ENCODE peak calls at places on chromosomes 12 and 14, in eight cellular contexts. H is lower lobe of right lung, Z is Peyer's patch, J is DND-41, G is neuronal stem cell, T is heart right ventricle, O is heart left ventricle, Y is fibroblast of lung. I is an unnamed sample. For H3K4me1 and H3K9me3, the result is how much of the 10 kb centered on the place peaks cover.

GRCh38 chr12:94195483-94195882 is 47.1 kb downstream of the PLXNC1 start:
- DNase-seq in J (no peak), T (no peak), H (no peak), O (no peak), Z (no peak), Y (no peak), G (no peak), I (no peak)

GRCh38 chr12:39620664-39621658 is 1.4 kb upstream of the ABCD2 start:
- DNase-seq in H (no peak), O (no peak), G (no peak), T (no peak), Y (peak), Z (peak), J (no peak), I (no peak)

GRCh38 chr12:103799504-103800251 is 41.4 kb downstream of the NT5DC3 start:
- DNase-seq in O (no peak), T (no peak), Y (peak), J (no peak), G (no peak), H (no peak), Z (no peak), I (no peak)

GRCh38 chr12:108633534-108634224 is at the start of gene SELPLG:
- DNase-seq in J (peak), T (peak), Z (peak), Y (no peak), G (no peak), H (peak), O (peak), I (peak)

GRCh38 chr14:67191768-67192290 is 2.6 kb downstream of the GARIN2 start:
- DNase-seq in O (no peak), H (no peak), Y (peak), T (no peak), G (no peak), Z (no peak), J (no peak), I (no peak)

GRCh38 chr12:49334681-49335080 is 2.3 kb downstream of the C1QL4 start:
- DNase-seq in O (no peak), T (no peak), Z (no peak), J (no peak), G (no peak), H (no peak), Y (no peak), I (no peak)

GRCh38 chr12:59972941-59973340 is 377.1 kb downstream of the SLC16A7 start:
- DNase-seq in H (no peak), G (no peak), O (no peak), T (no peak), Y (peak), J (no peak), Z (no peak), I (no peak)

GRCh38 chr14:101101456-101102056 is 198.0 kb upstream of the RTL1 start:
- DNase-seq in Z (peak), T (no peak), Y (peak), O (no peak), G (no peak), H (no peak), J (no peak), I (no peak)

GRCh38 chr14:80074905-80075304 is 136.4 kb downstream of the DIO2 start:
- DNase-seq in O (no peak), J (no peak), T (no peak), H (no peak), Y (no peak), G (no peak), Z (no peak), I (no peak)

GRCh38 chr12:13195244-13195643 is 1.3 kb upstream of the EMP1 start:
- DNase-seq in G (no peak), H (no peak), Y (peak), O (no peak), J (no peak), T (no peak), Z (no peak), I (no peak)

GRCh38 chr14:32350020-32350419 is 20.9 kb downstream of the AKAP6 start:
- DNase-seq in O (no peak), H (no peak), Z (no peak), T (no peak), G (no peak), Y (no peak), J (no peak), I (no peak)

GRCh38 chr14:77290705-77291104 is 19.7 kb upstream of the NGB start:
- DNase-seq in Z (no peak), T (no peak), O (no peak), H (no peak), G (no peak), Y (peak), J (no peak), I (no peak)

GRCh38 chr12:109173443-109174240 is 57.3 kb downstream of the ACACB start:
- DNase-seq in G (no peak), J (no peak), Z (no peak), O (no peak), H (no peak), T (no peak), Y (no peak), I (no peak)

GRCh38 chr12:23952071-23952470 is 2.6 kb upstream of the SOX5 start:
- DNase-seq in Y (no peak), H (no peak), O (no peak), J (no peak), G (no peak), Z (no peak), T (no peak), I (no peak)

GRCh38 chr14:70292716-70293115 is 66.8 kb downstream of the COX16 start:
- DNase-seq in J (no peak), G (no peak), O (no peak), Z (no peak), Y (no peak), H (no peak), T (no peak), I (no peak)

GRCh38 chr12:49671051-49671765 is 36.0 kb downstream of the FMNL3 start:
- DNase-seq in O (no peak), Y (no peak), Z (peak), J (peak), H (no peak), G (no peak), T (no peak), I (no peak)

GRCh38 chr14:53927171-53927570 is 29.5 kb downstream of the BMP4 start:
- DNase-seq in G (no peak), O (no peak), T (no peak), Z (no peak), H (no peak), Y (peak), J (no peak), I (no peak)

GRCh38 chr12:56522486-56523193 is 1.0 kb downstream of the RBMS2 start:
- DNase-seq in Y (peak), O (no peak), G (peak), J (no peak), Z (no peak), H (no peak), T (no peak), I (no peak)

GRCh38 chr12:131223171-131223761 is 269.6 kb downstream of the ADGRD1 start:
- DNase-seq in O (no peak), Y (no peak), J (no peak), Z (no peak), G (no peak), T (no peak), H (no peak), I (no peak)

GRCh38 chr12:123954647-123955350 is 17.8 kb downstream of the CCDC92 start:
- DNase-seq in Y (no peak), Z (no peak), O (no peak), H (no peak), T (no peak), J (no peak), G (no peak), I (no peak)

GRCh38 chr12:18700254-18700653 is 37.6 kb downstream of the PLCZ1 start:
- DNase-seq in Z (no peak), J (no peak), O (peak), T (no peak), H (no peak), Y (peak), G (no peak), I (no peak)

GRCh38 chr14:22821193-22822016 is 6.2 kb upstream of the SLC7A7 start:
- DNase-seq in O (peak), Y (no peak), J (no peak), H (no peak), Z (no peak), T (no peak), G (no peak), I (no peak)

GRCh38 chr14:72737560-72737943 is 156.3 kb downstream of the DPF3 start:
- DNase-seq in H (no peak), Y (no peak), O (no peak), Z (no peak), G (no peak), T (no peak), J (no peak), I (no peak)

GRCh38 chr14:44820230-44820964 is 141.3 kb downstream of the KLHL28 start:
- DNase-seq in J (no peak), T (no peak), O (no peak), Y (no peak), Z (no peak), H (no peak), G (peak), I (no peak)

GRCh38 chr12:98752726-98753125 is 107.6 kb downstream of the APAF1 start:
- DNase-seq in J (no peak), H (no peak), Y (peak), Z (no peak), G (no peak), O (no peak), T (no peak), I (no peak)

GRCh38 chr14:104393898-104394605 is 185.5 kb upstream of the C14orf180 start:
- DNase-seq in G (no peak), J (peak), T (peak), O (peak), Y (no peak), Z (peak), H (peak), I (peak)

GRCh38 chr12:65100140-65100539 is 21.0 kb downstream of the WIF1 start:
- DNase-seq in G (no peak), H (no peak), J (no peak), O (no peak), T (no peak), Y (no peak), Z (no peak), I (no peak)

GRCh38 chr12:62618948-62619347 is 152.3 kb downstream of the MON2 start:
- DNase-seq in T (no peak), O (no peak), Z (no peak), Y (no peak), G (no peak), J (no peak), H (no peak), I (no peak)

GRCh38 chr12:127620956-127621355 is 646.0 kb upstream of the TMEM132C start:
- DNase-seq in Y (no peak), G (no peak), Z (no peak), H (no peak), O (no peak), T (no peak), J (no peak), I (no peak)

GRCh38 chr14:105419305-105420091 is at the start of gene MTA1:
- DNase-seq in H (no peak), J (peak), G (peak), Y (peak), Z (peak), T (peak), O (peak), I (no peak)

DNA sequence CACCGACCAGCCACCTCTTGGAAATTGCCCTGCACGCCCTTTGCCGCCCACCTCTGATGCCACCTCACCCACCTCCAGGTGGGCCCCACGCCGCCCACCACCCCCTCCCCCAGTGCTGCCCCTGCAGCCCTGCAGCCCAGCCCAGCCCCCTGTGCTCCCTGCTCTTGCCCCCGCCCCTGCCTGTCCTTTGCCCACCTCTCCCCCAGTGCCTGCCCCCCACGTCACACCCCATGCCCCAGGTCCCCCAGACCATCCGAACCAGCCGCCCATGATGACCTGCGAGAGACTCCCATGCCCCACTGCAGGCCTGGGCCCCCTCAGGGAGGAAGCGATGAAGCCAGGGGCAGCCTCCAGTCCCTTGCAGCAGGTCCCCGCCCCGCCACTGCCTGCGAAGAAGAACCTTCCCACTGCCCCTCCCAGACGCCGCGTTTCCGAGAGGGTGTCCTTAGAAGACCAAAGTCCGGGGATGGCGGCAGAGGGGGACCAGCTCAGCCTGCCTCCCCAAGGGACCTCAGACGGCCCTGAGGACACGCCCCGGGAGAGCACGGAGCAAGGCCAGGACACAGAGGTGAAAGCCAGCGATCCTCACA is 96.5 kb downstream of the LGMN start:
- DNase-seq in Z (peak), H (peak), O (peak), G (no peak), Y (no peak), T (peak), J (no peak), I (peak)
- H3K4me1 ChIP-seq in Z (under half), H (half or more), O (under half), G (under half), Y (under half), T (under half), J (under half), I (under half)

GRCh38 chr14:29264865-29265264 is 498.3 kb downstream of the FOXG1 start:
- DNase-seq in Z (no peak), J (no peak), T (no peak), Y (peak), G (no peak), O (no peak), H (no peak), I (no peak)

GRCh38 chr14:29262979-29263378 is 496.4 kb downstream of the FOXG1 start:
- DNase-seq in T (no peak), Z (no peak), Y (peak), J (no peak), O (no peak), H (no peak), G (no peak), I (no peak)

GRCh38 chr14:29271669-29272068 is 505.1 kb downstream of the FOXG1 start:
- DNase-seq in Y (no peak), G (no peak), T (no peak), H (no peak), O (no peak), J (no peak), Z (no peak), I (no peak)

DNA sequence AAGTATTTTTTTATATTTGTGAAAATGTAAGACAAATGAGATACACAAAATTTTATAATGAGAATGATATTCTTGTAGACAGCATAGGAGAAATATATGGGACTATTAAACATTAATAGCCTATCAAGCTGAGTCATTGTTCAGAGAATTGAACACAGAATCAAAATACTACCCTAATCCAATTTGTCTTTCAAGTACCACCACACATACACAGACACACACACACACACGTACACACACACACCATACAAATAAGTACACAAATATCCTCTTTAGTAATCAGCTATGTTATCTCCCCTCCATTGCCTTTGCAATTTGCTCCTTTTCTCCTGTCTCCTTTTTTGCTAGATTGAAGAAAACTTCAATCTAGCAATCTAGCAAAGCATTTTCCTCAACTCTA is 499.3 kb downstream of the FOXG1 start:
- DNase-seq in Z (no peak), Y (no peak), G (no peak), T (no peak), O (no peak), J (no peak), H (no peak), I (no peak)
- H3K9me3 ChIP-seq in Z (under half), Y (under half), G (under half), T (under half), O (under half), J (under half), H (under half), I (under half)

GRCh38 chr12:122656298-122656697 is 46.9 kb downstream of the HCAR2 start:
- DNase-seq in Y (no peak), O (no peak), Z (no peak), G (no peak), T (no peak), J (no peak), H (no peak), I (no peak)

GRCh38 chr12:122646568-122647220 is 56.5 kb downstream of the HCAR2 start:
- DNase-seq in H (no peak), G (no peak), Y (peak), J (peak), O (no peak), T (no peak), Z (peak), I (no peak)

GRCh38 chr12:122651520-122652224 is 51.5 kb downstream of the HCAR2 start:
- DNase-seq in J (no peak), G (no peak), H (no peak), Z (no peak), T (no peak), O (no peak), Y (peak), I (no peak)
- H3K27ac ChIP-seq in J (no peak), G (no peak), H (no peak), Z (no peak), T (no peak), O (no peak), Y (no peak), I (no peak)

DNA sequence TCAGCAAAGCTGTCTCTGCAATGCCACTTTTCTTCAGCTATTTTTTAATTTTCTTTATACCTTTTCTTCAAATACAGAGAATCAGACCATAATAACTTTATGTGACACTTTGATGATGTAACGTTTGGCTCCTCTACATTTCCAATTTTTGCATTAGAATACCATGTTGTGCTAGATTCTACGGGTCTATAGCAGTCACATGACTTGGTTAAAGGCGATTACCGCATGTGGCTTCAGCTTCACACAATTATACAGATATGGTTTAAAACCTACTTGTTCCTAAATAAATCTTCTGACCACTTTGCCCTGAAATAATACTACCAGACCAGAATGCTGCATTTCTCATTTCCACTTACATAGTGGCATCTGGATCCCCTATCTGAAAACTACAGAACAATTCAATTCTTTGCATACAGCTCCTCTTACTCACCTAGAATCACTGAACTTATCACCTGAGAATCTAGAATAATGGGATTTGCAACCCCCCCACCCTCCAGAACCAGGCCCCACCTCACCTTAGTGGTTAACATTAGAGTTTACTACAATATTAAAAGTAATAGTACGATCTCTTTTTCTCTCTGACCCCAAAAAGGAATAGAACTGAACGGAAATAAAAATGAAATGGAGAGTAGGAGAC is 1.3 kb downstream of the MAX start:
- DNase-seq in O (no peak), H (no peak), Z (no peak), J (no peak), Y (peak), G (no peak), T (no peak), I (no peak)
- H3K4me1 ChIP-seq in O (half or more), H (half or more), Z (half or more), J (half or more), Y (under half), G (under half), T (half or more), I (under half)

GRCh38 chr12:132405742-132406251 is 76.4 kb upstream of the GALNT9 start:
- DNase-seq in T (peak), G (no peak), Z (no peak), H (no peak), O (no peak), Y (no peak), J (no peak), I (peak)

GRCh38 chr12:132406498-132407461 is 77.4 kb upstream of the GALNT9 start:
- DNase-seq in Z (no peak), J (no peak), Y (no peak), O (no peak), G (no peak), T (peak), H (no peak), I (peak)

GRCh38 chr12:132408626-132409494 is 79.5 kb upstream of the GALNT9 start:
- DNase-seq in O (no peak), Y (no peak), J (no peak), H (no peak), Z (no peak), T (peak), G (no peak), I (peak)

GRCh38 chr12:132408001-132408400 is 78.6 kb upstream of the GALNT9 start:
- DNase-seq in J (no peak), T (peak), H (no peak), O (no peak), G (no peak), Z (no peak), Y (no peak), I (peak)

DNA sequence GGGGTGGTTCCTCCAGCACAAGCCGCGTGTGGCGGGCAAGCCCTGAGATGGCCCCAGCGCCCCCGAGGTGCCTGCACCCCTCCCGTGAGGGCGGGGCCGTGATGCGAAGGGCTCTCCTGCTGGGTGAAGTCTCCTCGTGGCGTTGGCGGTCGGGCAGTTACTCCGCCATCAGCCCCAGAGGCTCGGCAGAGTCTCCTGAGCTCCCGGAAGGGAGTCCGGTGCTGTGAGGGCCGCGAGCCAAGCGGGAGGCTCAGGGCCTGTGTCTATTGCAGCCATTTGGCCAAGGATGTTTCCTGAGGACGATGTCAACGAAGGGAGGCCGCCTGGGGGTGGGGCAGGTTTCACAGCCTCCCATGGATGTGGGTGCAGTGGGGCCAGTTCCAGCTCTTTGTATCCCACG is 78.1 kb upstream of the GALNT9 start:
- DNase-seq in T (peak), Z (no peak), Y (no peak), O (no peak), J (no peak), H (no peak), G (no peak), I (peak)
- H3K9me3 ChIP-seq in T (under half), Z (under half), Y (under half), O (under half), J (under half), H (under half), G (under half), I (under half)

GRCh38 chr12:93115198-93115601 is 186.1 kb upstream of the EEA1 start:
- DNase-seq in Z (no peak), Y (no peak), H (no peak), T (no peak), G (no peak), O (no peak), J (no peak), I (no peak)
- H3K27ac ChIP-seq in Z (peak), Y (no peak), H (no peak), T (no peak), G (no peak), O (peak), J (no peak), I (no peak)

DNA sequence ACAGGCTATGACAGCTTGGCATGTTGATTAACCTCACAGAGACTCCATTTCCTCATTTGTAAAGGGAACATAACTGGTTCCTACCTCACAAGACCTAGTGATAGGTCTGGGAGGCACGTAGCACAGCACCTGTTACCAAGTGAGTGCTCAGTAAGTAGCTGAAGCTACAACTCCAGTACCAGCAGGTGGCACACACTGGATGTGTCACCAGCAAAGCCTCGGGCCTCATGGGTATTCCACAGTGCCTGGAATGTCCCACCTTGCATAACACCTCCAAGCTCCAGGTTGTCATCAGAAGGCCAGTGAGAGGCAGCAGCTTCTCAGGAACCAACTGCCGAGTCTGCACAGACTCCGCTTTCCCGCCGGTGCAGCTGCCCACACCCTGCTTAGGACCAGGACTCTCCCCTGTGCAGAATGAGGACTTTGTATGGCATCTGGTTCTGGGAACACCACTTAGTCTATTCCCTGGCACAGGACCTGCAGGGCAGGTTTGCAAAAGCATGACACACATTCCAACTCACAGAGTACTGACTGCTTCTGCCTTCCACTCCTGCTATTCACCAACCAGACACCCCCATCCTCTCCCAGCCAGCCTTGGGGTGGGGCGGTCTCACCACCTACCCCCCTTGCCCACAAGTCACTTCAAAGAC is 4.2 kb downstream of the VDR start:
- DNase-seq in Y (peak), G (no peak), J (peak), T (no peak), Z (no peak), O (no peak), H (peak), I (no peak)
- H3K4me1 ChIP-seq in Y (under half), G (under half), J (under half), T (under half), Z (under half), O (under half), H (half or more), I (under half)

I was measured in right cardiac atrium.